ENCODE peak calls at places on chromosomes 11 and 22, in six cellular contexts. One of them, this sample, is unnamed.

GRCh38 chr11:8610532-8611116 is 16.6 kb upstream of the STK33 start:
- DNase-seq in WERI-Rb-1: no peak
- DNase-seq in GM12864: no peak
- DNase-seq in CD8-positive, alpha-beta memory T cell: peak
- DNase-seq in cardiac fibroblast: peak
- DNase-seq in breast epithelium: no peak
- DNase-seq in this sample: no peak

GRCh38 chr11:14422052-14422813 is 63.2 kb upstream of the RRAS2 start:
- DNase-seq in GM12864: no peak
- DNase-seq in CD8-positive, alpha-beta memory T cell: no peak
- DNase-seq in cardiac fibroblast: peak
- DNase-seq in breast epithelium: peak
- DNase-seq in WERI-Rb-1: peak
- DNase-seq in this sample: no peak

GRCh38 chr11:12167098-12167999 is 57.0 kb downstream of the MICAL2 start:
- DNase-seq in breast epithelium: no peak
- DNase-seq in cardiac fibroblast: peak
- DNase-seq in CD8-positive, alpha-beta memory T cell: no peak
- DNase-seq in GM12864: no peak
- DNase-seq in WERI-Rb-1: no peak
- DNase-seq in this sample: no peak

GRCh38 chr11:99343117-99343516 is 322.4 kb downstream of the CNTN5 start:
- DNase-seq in WERI-Rb-1: no peak
- DNase-seq in breast epithelium: no peak
- DNase-seq in GM12864: no peak
- DNase-seq in CD8-positive, alpha-beta memory T cell: no peak
- DNase-seq in cardiac fibroblast: no peak
- DNase-seq in this sample: no peak

GRCh38 chr22:29187831-29188230 is 17.9 kb upstream of the EMID1 start:
- DNase-seq in cardiac fibroblast: no peak
- DNase-seq in WERI-Rb-1: no peak
- DNase-seq in breast epithelium: no peak
- DNase-seq in CD8-positive, alpha-beta memory T cell: no peak
- DNase-seq in GM12864: no peak
- DNase-seq in this sample: no peak

GRCh38 chr11:95450547-95451123 is 219.6 kb upstream of the SESN3 start:
- DNase-seq in CD8-positive, alpha-beta memory T cell: no peak
- DNase-seq in cardiac fibroblast: peak
- DNase-seq in WERI-Rb-1: no peak
- DNase-seq in breast epithelium: no peak
- DNase-seq in GM12864: no peak
- DNase-seq in this sample: no peak

GRCh38 chr22:42623301-42623751 is 8.6 kb upstream of the POLDIP3 start:
- DNase-seq in WERI-Rb-1: no peak
- DNase-seq in cardiac fibroblast: no peak
- DNase-seq in CD8-positive, alpha-beta memory T cell: no peak
- DNase-seq in breast epithelium: no peak
- DNase-seq in GM12864: no peak
- DNase-seq in this sample: no peak

GRCh38 chr11:100957499-100957898 is 172.1 kb downstream of the PGR start:
- DNase-seq in WERI-Rb-1: no peak
- DNase-seq in cardiac fibroblast: no peak
- DNase-seq in CD8-positive, alpha-beta memory T cell: no peak
- DNase-seq in breast epithelium: no peak
- DNase-seq in GM12864: no peak
- DNase-seq in this sample: no peak

GRCh38 chr11:1870721-1871466 is 18.0 kb downstream of the LSP1 start:
- DNase-seq in GM12864: no peak
- DNase-seq in WERI-Rb-1: no peak
- DNase-seq in CD8-positive, alpha-beta memory T cell: peak
- DNase-seq in breast epithelium: no peak
- DNase-seq in cardiac fibroblast: no peak
- DNase-seq in this sample: no peak

GRCh38 chr11:117523680-117524079 is 196.0 kb downstream of the CEP164 start:
- DNase-seq in WERI-Rb-1: no peak
- DNase-seq in GM12864: no peak
- DNase-seq in breast epithelium: no peak
- DNase-seq in cardiac fibroblast: no peak
- DNase-seq in CD8-positive, alpha-beta memory T cell: no peak
- DNase-seq in this sample: no peak

GRCh38 chr11:14751975-14752407 is 108.4 kb downstream of the PDE3B start:
- DNase-seq in breast epithelium: no peak
- DNase-seq in GM12864: no peak
- DNase-seq in WERI-Rb-1: no peak
- DNase-seq in CD8-positive, alpha-beta memory T cell: no peak
- DNase-seq in cardiac fibroblast: no peak
- DNase-seq in this sample: no peak

GRCh38 chr11:66366844-66367477 is 4.6 kb downstream of the SLC29A2 start:
- DNase-seq in cardiac fibroblast: no peak
- DNase-seq in WERI-Rb-1: no peak
- DNase-seq in breast epithelium: no peak
- DNase-seq in CD8-positive, alpha-beta memory T cell: no peak
- DNase-seq in GM12864: no peak
- DNase-seq in this sample: no peak

GRCh38 chr11:42243370-42243769 is 783.9 kb upstream of the LRRC4C start:
- DNase-seq in GM12864: no peak
- DNase-seq in breast epithelium: no peak
- DNase-seq in cardiac fibroblast: no peak
- DNase-seq in WERI-Rb-1: no peak
- DNase-seq in CD8-positive, alpha-beta memory T cell: no peak
- DNase-seq in this sample: no peak

GRCh38 chr11:34501500-34501899 is 12.1 kb downstream of the ELF5 start:
- DNase-seq in GM12864: no peak
- DNase-seq in breast epithelium: no peak
- DNase-seq in WERI-Rb-1: no peak
- DNase-seq in CD8-positive, alpha-beta memory T cell: no peak
- DNase-seq in cardiac fibroblast: peak
- DNase-seq in this sample: no peak

GRCh38 chr11:112734207-112734606 is 227.0 kb upstream of the NCAM1 start:
- DNase-seq in cardiac fibroblast: peak
- DNase-seq in GM12864: no peak
- DNase-seq in WERI-Rb-1: no peak
- DNase-seq in breast epithelium: no peak
- DNase-seq in CD8-positive, alpha-beta memory T cell: no peak
- DNase-seq in this sample: no peak

GRCh38 chr22:27718186-27719032 is 83.1 kb downstream of the MN1 start:
- DNase-seq in CD8-positive, alpha-beta memory T cell: no peak
- DNase-seq in breast epithelium: peak
- DNase-seq in GM12864: no peak
- DNase-seq in cardiac fibroblast: peak
- DNase-seq in WERI-Rb-1: no peak
- DNase-seq in this sample: no peak
- H3K4me3 ChIP-seq in CD8-positive, alpha-beta memory T cell: no peak
- H3K4me3 ChIP-seq in breast epithelium: peak
- H3K4me3 ChIP-seq in GM12864: no peak
- H3K4me3 ChIP-seq in cardiac fibroblast: no peak
- H3K4me3 ChIP-seq in WERI-Rb-1: no peak
- H3K4me3 ChIP-seq in this sample: no peak

GRCh38 chr11:60530454-60530853 is 15.3 kb downstream of the MS4A13 start:
- DNase-seq in CD8-positive, alpha-beta memory T cell: no peak
- DNase-seq in GM12864: no peak
- DNase-seq in cardiac fibroblast: no peak
- DNase-seq in WERI-Rb-1: no peak
- DNase-seq in breast epithelium: no peak
- DNase-seq in this sample: no peak

GRCh38 chr11:60528465-60528864 is 13.3 kb downstream of the MS4A13 start:
- DNase-seq in CD8-positive, alpha-beta memory T cell: no peak
- DNase-seq in GM12864: no peak
- DNase-seq in breast epithelium: no peak
- DNase-seq in WERI-Rb-1: no peak
- DNase-seq in cardiac fibroblast: no peak
- DNase-seq in this sample: no peak

GRCh38 chr11:60528934-60529333 is 13.7 kb downstream of the MS4A13 start:
- DNase-seq in GM12864: no peak
- DNase-seq in cardiac fibroblast: no peak
- DNase-seq in WERI-Rb-1: no peak
- DNase-seq in breast epithelium: no peak
- DNase-seq in CD8-positive, alpha-beta memory T cell: no peak
- DNase-seq in this sample: no peak
- H3K4me3 ChIP-seq in GM12864: no peak
- H3K4me3 ChIP-seq in cardiac fibroblast: no peak
- H3K4me3 ChIP-seq in WERI-Rb-1: no peak
- H3K4me3 ChIP-seq in breast epithelium: no peak
- H3K4me3 ChIP-seq in CD8-positive, alpha-beta memory T cell: no peak
- H3K4me3 ChIP-seq in this sample: no peak

DNA sequence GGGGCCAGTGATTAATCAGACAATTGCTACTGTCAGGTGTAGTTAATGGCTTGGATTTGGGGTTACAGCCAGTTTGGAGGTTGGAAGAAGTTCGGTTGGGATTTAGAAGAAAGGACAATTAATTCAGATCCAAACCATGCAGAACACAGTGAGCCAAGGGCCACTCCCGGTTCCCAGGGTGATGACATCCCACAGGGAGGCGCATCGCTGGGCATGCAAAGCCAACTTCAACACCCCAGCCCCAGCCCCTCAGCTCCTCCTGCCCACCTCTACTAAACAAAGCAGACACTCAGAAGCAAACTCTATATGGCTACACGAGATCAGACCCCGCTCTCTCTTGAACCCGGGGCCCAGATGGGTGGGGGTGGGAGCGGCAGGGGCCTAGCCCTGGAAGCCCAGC is 10.2 kb downstream of the MB start:
- DNase-seq in breast epithelium: no peak
- DNase-seq in GM12864: no peak
- DNase-seq in cardiac fibroblast: no peak
- DNase-seq in CD8-positive, alpha-beta memory T cell: no peak
- DNase-seq in WERI-Rb-1: no peak
- DNase-seq in this sample: no peak
- H3K4me3 ChIP-seq in breast epithelium: no peak
- H3K4me3 ChIP-seq in GM12864: no peak
- H3K4me3 ChIP-seq in cardiac fibroblast: no peak
- H3K4me3 ChIP-seq in CD8-positive, alpha-beta memory T cell: no peak
- H3K4me3 ChIP-seq in WERI-Rb-1: no peak
- H3K4me3 ChIP-seq in this sample: no peak

DNA sequence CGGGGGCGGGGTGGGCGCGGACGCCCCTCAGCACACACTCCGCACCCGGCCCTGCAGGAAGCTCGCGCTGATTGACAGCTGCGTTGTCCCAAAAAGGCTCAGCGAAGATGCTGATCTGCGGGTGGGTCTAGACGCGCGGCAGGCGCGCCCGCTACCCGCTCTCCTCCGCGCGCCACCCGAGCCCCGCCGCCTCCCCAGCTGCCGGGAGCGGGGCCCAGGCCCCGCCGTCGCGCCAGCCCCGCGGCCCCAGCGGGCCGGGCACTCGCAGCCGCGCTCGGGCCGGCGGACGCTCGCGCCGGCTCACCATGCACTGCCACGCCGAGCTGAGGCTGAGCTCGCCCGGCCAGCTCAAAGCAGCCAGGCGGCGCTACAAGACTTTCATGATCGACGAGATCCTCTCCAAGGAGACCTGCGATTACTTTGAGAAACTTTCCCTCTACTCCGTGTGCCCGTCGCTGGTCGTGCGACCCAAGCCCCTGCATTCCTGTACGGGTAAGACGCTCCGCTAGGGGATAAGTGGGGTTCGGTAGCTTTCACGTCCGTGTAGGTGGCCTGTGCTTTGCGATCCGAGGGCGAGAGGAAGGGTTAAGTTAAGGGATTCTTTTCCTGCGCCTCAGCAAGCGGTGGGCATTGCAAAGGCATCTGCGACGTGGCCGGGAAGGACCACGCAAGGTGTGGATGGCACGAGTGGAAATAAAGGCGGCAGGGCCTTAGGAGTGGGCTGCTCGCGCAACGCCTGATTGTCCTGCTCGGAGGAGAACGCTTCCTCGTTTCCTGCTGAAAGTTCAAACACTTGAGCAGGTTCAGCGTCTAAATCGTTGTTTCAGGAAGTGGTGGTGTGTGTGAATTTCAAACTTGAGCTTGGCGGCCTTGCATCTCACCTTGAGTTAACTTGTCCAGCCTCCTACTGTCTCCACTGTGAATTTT is at the start of gene BARX2:
- DNase-seq in WERI-Rb-1: peak
- DNase-seq in CD8-positive, alpha-beta memory T cell: no peak
- DNase-seq in GM12864: no peak
- DNase-seq in breast epithelium: peak
- DNase-seq in cardiac fibroblast: peak
- DNase-seq in this sample: no peak
- H3K4me3 ChIP-seq in WERI-Rb-1: peak
- H3K4me3 ChIP-seq in CD8-positive, alpha-beta memory T cell: no peak
- H3K4me3 ChIP-seq in GM12864: no peak
- H3K4me3 ChIP-seq in breast epithelium: peak
- H3K4me3 ChIP-seq in cardiac fibroblast: no peak
- H3K4me3 ChIP-seq in this sample: no peak

GRCh38 chr11:73205666-73206343 is 12.3 kb upstream of the P2RY2 start:
- DNase-seq in breast epithelium: no peak
- DNase-seq in CD8-positive, alpha-beta memory T cell: no peak
- DNase-seq in WERI-Rb-1: peak
- DNase-seq in GM12864: no peak
- DNase-seq in cardiac fibroblast: no peak
- DNase-seq in this sample: no peak
- H3K4me3 ChIP-seq in breast epithelium: no peak
- H3K4me3 ChIP-seq in CD8-positive, alpha-beta memory T cell: no peak
- H3K4me3 ChIP-seq in WERI-Rb-1: no peak
- H3K4me3 ChIP-seq in GM12864: no peak
- H3K4me3 ChIP-seq in cardiac fibroblast: no peak
- H3K4me3 ChIP-seq in this sample: no peak

GRCh38 chr22:19767427-19768380 is 7.1 kb downstream of the TBX1 start:
- DNase-seq in GM12864: no peak
- DNase-seq in cardiac fibroblast: no peak
- DNase-seq in CD8-positive, alpha-beta memory T cell: no peak
- DNase-seq in breast epithelium: no peak
- DNase-seq in WERI-Rb-1: no peak
- DNase-seq in this sample: no peak
- H3K4me3 ChIP-seq in GM12864: no peak
- H3K4me3 ChIP-seq in cardiac fibroblast: peak
- H3K4me3 ChIP-seq in CD8-positive, alpha-beta memory T cell: no peak
- H3K4me3 ChIP-seq in breast epithelium: peak
- H3K4me3 ChIP-seq in WERI-Rb-1: no peak
- H3K4me3 ChIP-seq in this sample: no peak

DNA sequence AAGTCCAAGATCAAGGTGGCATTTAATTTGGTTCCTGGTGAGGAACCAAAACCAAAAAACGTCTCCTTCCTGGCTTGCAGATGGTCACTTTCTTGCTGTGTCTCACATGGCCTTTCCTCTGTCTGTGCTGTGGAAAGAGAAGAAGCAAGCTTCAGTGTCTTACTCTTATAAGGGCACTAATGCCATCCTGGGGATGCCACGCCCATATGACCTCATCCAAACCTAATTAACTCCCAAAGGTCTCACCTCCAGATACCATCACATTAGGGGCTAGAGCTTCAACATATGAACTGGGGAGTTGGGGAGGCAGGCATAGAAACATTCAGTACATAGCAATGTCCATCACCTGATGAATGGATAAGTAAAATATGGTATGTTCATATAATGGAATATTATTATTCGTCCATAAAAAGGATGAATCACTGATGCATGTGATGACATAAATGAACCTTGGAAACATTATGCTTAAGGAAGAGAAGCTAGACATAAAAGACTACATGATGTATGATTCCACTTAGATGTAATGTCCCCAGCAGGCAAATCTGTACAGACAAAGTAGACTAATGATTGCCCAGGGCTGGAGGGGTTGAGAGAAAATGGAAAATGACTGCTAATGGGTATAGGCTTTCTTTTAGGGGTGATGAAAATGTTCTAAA is 78.6 kb upstream of the B3GNT6 start:
- DNase-seq in GM12864: no peak
- DNase-seq in breast epithelium: no peak
- DNase-seq in cardiac fibroblast: no peak
- DNase-seq in WERI-Rb-1: no peak
- DNase-seq in CD8-positive, alpha-beta memory T cell: no peak
- DNase-seq in this sample: no peak
- H3K4me3 ChIP-seq in GM12864: no peak
- H3K4me3 ChIP-seq in breast epithelium: no peak
- H3K4me3 ChIP-seq in cardiac fibroblast: no peak
- H3K4me3 ChIP-seq in WERI-Rb-1: no peak
- H3K4me3 ChIP-seq in CD8-positive, alpha-beta memory T cell: no peak
- H3K4me3 ChIP-seq in this sample: no peak

This sample was measured in SK-N-MC.